ENCODE peak calls at places on chromosomes 11 and 22, in five cellular contexts. O is AG04449, M is endodermal cell, U is astrocyte, T is A549. P is an unnamed sample.

GRCh38 chr11:19632435-19632834 is 80.2 kb upstream of the NAV2 start:
- DNase-seq in O (no peak), M (no peak), U (peak), T (no peak), P (no peak)

GRCh38 chr22:24009227-24010017 is 1.7 kb upstream of the CABIN1 start:
- DNase-seq in O (no peak), M (no peak), U (no peak), T (no peak), P (no peak)

GRCh38 chr11:21888814-21889213 is 304.1 kb upstream of the ANO5 start:
- DNase-seq in O (no peak), M (no peak), U (no peak), T (peak), P (peak)

GRCh38 chr11:66727282-66727882 is 1.6 kb downstream of the SPTBN2 start:
- DNase-seq in O (no peak), M (peak), U (peak), T (peak), P (no peak)

GRCh38 chr11:107973641-107974040 is 35.1 kb upstream of the CUL5 start:
- DNase-seq in O (no peak), M (no peak), U (no peak), T (no peak), P (no peak)

GRCh38 chr11:3089236-3090061 is 32.2 kb upstream of the CARS1 start:
- DNase-seq in O (no peak), M (no peak), U (no peak), T (no peak), P (no peak)

GRCh38 chr22:42757475-42757874 is 36.8 kb upstream of the A4GALT start:
- DNase-seq in O (no peak), M (peak), U (peak), T (no peak), P (no peak)

GRCh38 chr22:22030493-22031182 is 48.1 kb upstream of the TOP3B start:
- DNase-seq in O (no peak), M (peak), U (no peak), T (peak), P (no peak)

GRCh38 chr11:69161117-69161407 is 5.3 kb downstream of the SMIM38 start:
- DNase-seq in O (no peak), M (no peak), U (no peak), T (no peak), P (no peak)

GRCh38 chr11:6315811-6316425 is 4.4 kb downstream of the CAVIN3 start:
- DNase-seq in O (no peak), M (peak), U (peak), T (peak), P (no peak)

GRCh38 chr22:26718905-26719304 is 61.5 kb downstream of the MIAT start:
- DNase-seq in O (peak), M (no peak), U (peak), T (peak), P (peak)

GRCh38 chr22:41833369-41834004 is 582 bp downstream of the SREBF2 start:
- DNase-seq in O (no peak), M (peak), U (no peak), T (no peak), P (no peak)

GRCh38 chr11:122650619-122651018 is 4.9 kb upstream of the UBASH3B start:
- DNase-seq in O (no peak), M (no peak), U (no peak), T (no peak), P (no peak)

GRCh38 chr22:46984751-46985506 is 222.5 kb downstream of the TBC1D22A start:
- DNase-seq in O (peak), M (no peak), U (peak), T (no peak), P (no peak)

GRCh38 chr11:87198266-87198881 is 160.6 kb downstream of the TMEM135 start:
- DNase-seq in O (no peak), M (no peak), U (no peak), T (no peak), P (no peak)

GRCh38 chr11:12222099-12222751 is 111.8 kb downstream of the MICAL2 start:
- DNase-seq in O (no peak), M (no peak), U (peak), T (no peak), P (no peak)

GRCh38 chr11:5369793-5370192 is 13.8 kb upstream of the OR51M1 start:
- DNase-seq in O (peak), M (no peak), U (no peak), T (peak), P (no peak)

GRCh38 chr11:13054278-13054677 is 45.2 kb downstream of the RASSF10 start:
- DNase-seq in O (no peak), M (no peak), U (no peak), T (no peak), P (no peak)

GRCh38 chr11:130420478-130421198 is 7.8 kb downstream of the ADAMTS8 start:
- DNase-seq in O (no peak), M (no peak), U (no peak), T (no peak), P (no peak)

GRCh38 chr11:17751558-17751957 is 17.0 kb downstream of the KCNC1 start:
- DNase-seq in O (no peak), M (no peak), U (no peak), T (no peak), P (no peak)

GRCh38 chr22:44550666-44551491 is 52.8 kb upstream of the RTL6 start:
- DNase-seq in O (peak), M (peak), U (peak), T (no peak), P (no peak)

GRCh38 chr22:36267896-36268485 is 15.1 kb downstream of the APOL1 start:
- DNase-seq in O (no peak), M (no peak), U (no peak), T (no peak), P (no peak)

GRCh38 chr11:8354622-8355417 is 91.1 kb upstream of the LMO1 start:
- DNase-seq in O (no peak), M (peak), U (peak), T (no peak), P (no peak)

GRCh38 chr11:44574620-44575287 is 9.3 kb downstream of the CD82 start:
- DNase-seq in O (peak), M (no peak), U (peak), T (no peak), P (peak)

GRCh38 chr11:20022363-20023081 is 137.8 kb downstream of the DBX1 start:
- DNase-seq in O (no peak), M (peak), U (peak), T (peak), P (no peak)

GRCh38 chr11:48087974-48088681 is 107.8 kb downstream of the PTPRJ start:
- DNase-seq in O (no peak), M (peak), U (no peak), T (no peak), P (no peak)

GRCh38 chr11:94928146-94928995 is 45.0 kb downstream of the CWC15 start:
- DNase-seq in O (no peak), M (no peak), U (peak), T (no peak), P (no peak)

GRCh38 chr22:24104307-24105017 is 76.8 kb upstream of the SUSD2 start:
- DNase-seq in O (no peak), M (no peak), U (no peak), T (no peak), P (no peak)

GRCh38 chr11:30665067-30665466 is 78.9 kb upstream of the MPPED2 start:
- DNase-seq in O (no peak), M (no peak), U (no peak), T (no peak), P (no peak)

GRCh38 chr22:48951836-48952235 is 875.8 kb downstream of the BRD1 start:
- DNase-seq in O (no peak), M (peak), U (no peak), T (no peak), P (no peak)

GRCh38 chr11:93559681-93560080 is 16.5 kb upstream of the SMCO4 start:
- DNase-seq in O (no peak), M (no peak), U (no peak), T (no peak), P (no peak)

GRCh38 chr11:87437844-87438223 is 400.1 kb downstream of the TMEM135 start:
- DNase-seq in O (no peak), M (no peak), U (peak), T (no peak), P (peak)

GRCh38 chr11:56751480-56751879 is 3.0 kb upstream of the OR9G4 start:
- DNase-seq in O (no peak), M (no peak), U (no peak), T (no peak), P (no peak)

GRCh38 chr11:56748597-56748996 is at the start of gene OR9G4:
- DNase-seq in O (no peak), M (no peak), U (no peak), T (no peak), P (no peak)

GRCh38 chr11:56750190-56750589 is 1.7 kb upstream of the OR9G4 start:
- DNase-seq in O (no peak), M (peak), U (no peak), T (no peak), P (no peak)
- TF ChIP-seq CTCF in O (no peak), M (peak), U (no peak), T (no peak), P (no peak)

GRCh38 chr22:35195226-35195625 is 62.1 kb upstream of the HMGXB4 start:
- DNase-seq in O (no peak), M (no peak), U (no peak), T (no peak), P (no peak)

GRCh38 chr22:35195821-35196220 is 61.5 kb upstream of the HMGXB4 start:
- DNase-seq in O (no peak), M (no peak), U (no peak), T (no peak), P (no peak)

GRCh38 chr22:35202376-35202775 is 54.9 kb upstream of the HMGXB4 start:
- DNase-seq in O (no peak), M (no peak), U (no peak), T (no peak), P (no peak)

GRCh38 chr22:35197071-35197470 is 60.2 kb upstream of the HMGXB4 start:
- DNase-seq in O (no peak), M (no peak), U (no peak), T (no peak), P (no peak)

DNA sequence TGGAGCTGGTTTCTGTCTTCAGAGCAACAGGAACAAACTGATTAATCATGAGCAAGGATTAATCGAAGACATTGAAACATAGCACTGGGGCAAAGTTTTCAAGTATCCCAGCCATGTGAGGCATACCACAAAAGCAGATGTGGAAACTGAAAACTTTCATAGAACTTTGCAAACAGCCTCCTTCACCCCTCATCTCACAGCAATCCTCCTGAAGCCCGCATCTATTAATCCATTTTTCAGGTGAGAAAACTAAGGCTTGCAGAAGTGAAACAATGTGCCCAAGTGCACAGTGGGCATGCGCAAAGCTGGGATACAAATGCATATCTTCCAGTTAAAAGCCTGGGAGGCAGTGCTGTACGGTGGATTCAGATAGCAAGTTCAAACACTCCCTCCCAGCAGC is 58.6 kb upstream of the HMGXB4 start:
- DNase-seq in O (no peak), M (no peak), U (no peak), T (no peak), P (no peak)
- H3K4me3 ChIP-seq in O (no peak), M (no peak), U (no peak), T (no peak), P (no peak)

GRCh38 chr11:35387341-35387982 is 31.9 kb downstream of the SLC1A2 start:
- DNase-seq in O (no peak), M (no peak), U (peak), T (no peak), P (no peak)
- TF ChIP-seq CTCF in O (no peak), M (no peak), U (peak), T (no peak), P (peak)

GRCh38 chr11:118570787-118571186 is 1.4 kb upstream of the ARCN1 start:
- DNase-seq in O (no peak), M (no peak), U (no peak), T (no peak), P (no peak)

GRCh38 chr11:118560806-118561205 is 4.9 kb downstream of the IFT46 start:
- DNase-seq in O (no peak), M (no peak), U (no peak), T (no peak), P (no peak)

GRCh38 chr11:118569670-118570069 is 2.5 kb upstream of the ARCN1 start:
- DNase-seq in O (no peak), M (no peak), U (no peak), T (no peak), P (no peak)

GRCh38 chr11:118565062-118565461 is 669 bp downstream of the IFT46 start:
- DNase-seq in O (no peak), M (no peak), U (peak), T (no peak), P (no peak)
- H3K4me3 ChIP-seq in O (peak), M (no peak), U (peak), T (peak), P (peak)

DNA sequence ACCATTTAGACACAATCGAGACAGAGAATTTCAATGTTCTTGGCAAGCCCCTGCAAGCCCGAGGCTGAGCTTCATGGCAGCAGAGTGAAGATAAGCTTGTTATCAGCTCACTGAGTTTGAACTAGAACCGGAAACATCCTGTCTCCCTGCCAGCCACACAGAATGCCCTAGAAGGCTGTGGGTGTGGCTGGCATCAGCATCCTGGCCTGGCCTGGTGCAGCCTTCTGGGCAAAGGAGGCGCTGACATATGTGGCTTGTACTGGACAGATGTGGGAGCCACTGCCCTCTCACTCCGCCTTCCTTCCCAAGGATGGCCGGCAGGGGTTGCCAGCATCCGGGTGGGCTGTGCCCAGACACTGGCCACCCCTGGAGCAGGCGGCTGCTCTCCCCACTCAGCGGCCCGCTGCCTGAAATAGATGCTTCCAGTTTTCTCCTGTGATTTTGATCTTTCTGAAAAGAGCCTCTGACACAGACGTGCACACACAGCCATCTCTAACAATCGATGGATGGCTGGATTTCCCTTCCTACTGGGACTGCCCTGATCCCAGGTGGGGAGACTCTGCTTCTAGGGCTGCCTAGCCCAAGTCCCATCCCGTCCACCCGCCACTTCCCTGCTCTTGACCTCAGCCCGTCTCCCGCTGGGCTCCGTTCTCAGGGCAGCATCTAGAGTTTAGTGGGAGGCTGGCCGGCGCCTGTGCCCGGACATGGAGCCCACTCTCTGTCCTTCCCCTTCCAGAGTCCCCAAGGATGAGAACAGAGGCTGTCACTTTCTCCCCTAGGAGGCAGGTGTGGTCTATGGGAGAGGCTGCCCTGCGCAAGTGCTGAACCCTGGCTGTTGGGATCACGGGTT is 149.7 kb downstream of the CTTN start:
- DNase-seq in O (no peak), M (peak), U (no peak), T (no peak), P (no peak)
- TF ChIP-seq CTCF in O (no peak), M (no peak), U (no peak), T (no peak), P (no peak)

DNA sequence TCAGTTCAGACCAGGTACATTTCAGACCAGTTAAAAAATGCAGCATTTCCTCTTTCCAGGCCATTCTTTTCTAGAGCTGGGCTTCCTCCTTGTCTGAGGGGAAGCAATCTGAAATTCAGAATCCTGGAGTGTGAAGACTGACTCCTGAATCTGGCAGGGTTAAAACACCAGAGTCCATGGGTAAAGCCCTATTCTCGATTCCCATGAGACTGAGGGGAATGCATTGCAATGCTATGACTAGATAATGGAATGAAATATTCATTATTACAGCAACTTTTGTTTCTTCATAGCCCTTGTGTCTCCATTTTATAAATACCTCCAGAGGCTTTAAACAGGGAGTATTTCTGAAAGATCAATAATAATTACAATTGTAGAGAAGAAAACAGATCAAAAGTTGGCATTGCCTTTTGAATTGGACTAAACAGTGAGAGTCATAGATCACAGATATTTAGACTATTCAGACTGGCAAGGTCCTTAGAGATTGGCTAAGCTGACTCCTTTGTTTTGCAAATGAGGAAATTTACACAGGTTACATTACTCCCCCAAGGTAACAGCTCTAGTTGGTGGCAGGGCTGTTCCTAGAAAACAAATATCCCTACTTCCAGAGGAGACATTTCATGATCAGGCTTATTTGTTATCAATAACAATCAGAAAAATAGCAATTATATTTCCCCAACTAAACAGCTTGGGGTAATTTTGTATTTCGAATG is 632.6 kb upstream of the KIRREL3 start:
- DNase-seq in O (no peak), M (no peak), U (no peak), T (no peak), P (no peak)
- H3K4me3 ChIP-seq in O (no peak), M (no peak), U (no peak), T (no peak), P (no peak)